ENCODE peak calls at places on chromosomes 4 and X, in five cellular contexts. One of them, this sample, is unnamed.

GRCh38 chrX:72394518-72395163 is 88.9 kb upstream of the CITED1 start:
- DNase-seq in H9: no peak
- DNase-seq in H1: no peak
- DNase-seq in trophoblast cell: peak; percentile 0
- DNase-seq in mesenchymal stem cell: peak; percentile 14
- DNase-seq in this sample: no peak

GRCh38 chr4:58502839-58503238 is 1392.7 kb upstream of the IGFBP7 start:
- DNase-seq in H9: no peak
- DNase-seq in H1: no peak
- DNase-seq in trophoblast cell: no peak
- DNase-seq in mesenchymal stem cell: no peak
- DNase-seq in this sample: no peak

GRCh38 chr4:52744588-52744987 is 6.6 kb downstream of the ERVMER34-1 start:
- DNase-seq in H9: no peak
- DNase-seq in H1: no peak
- DNase-seq in trophoblast cell: no peak
- DNase-seq in mesenchymal stem cell: no peak
- DNase-seq in this sample: no peak

GRCh38 chrX:16511776-16512400 is 138.1 kb upstream of the S100G start:
- DNase-seq in H9: no peak
- DNase-seq in H1: no peak
- DNase-seq in trophoblast cell: no peak
- DNase-seq in mesenchymal stem cell: no peak
- DNase-seq in this sample: no peak

GRCh38 chr4:137531951-137532868 is at the start of gene PCDH18:
- DNase-seq in H9: peak; percentile 91
- DNase-seq in H1: peak; percentile 54
- DNase-seq in trophoblast cell: no peak
- DNase-seq in mesenchymal stem cell: peak; percentile 97
- DNase-seq in this sample: peak; percentile 92

GRCh38 chr4:89298788-89299152 is 8.8 kb downstream of the GPRIN3 start:
- DNase-seq in H9: no peak
- DNase-seq in H1: no peak
- DNase-seq in trophoblast cell: no peak
- DNase-seq in mesenchymal stem cell: peak; percentile 43
- DNase-seq in this sample: no peak

GRCh38 chrX:93673869-93674271 is at the start of gene FAM133A:
- DNase-seq in H9: no peak
- DNase-seq in H1: no peak
- DNase-seq in trophoblast cell: no peak
- DNase-seq in mesenchymal stem cell: peak; percentile 39
- DNase-seq in this sample: no peak

GRCh38 chr4:182507808-182508207 is 264.6 kb downstream of the TENM3 start:
- DNase-seq in H9: no peak
- DNase-seq in H1: no peak
- DNase-seq in trophoblast cell: no peak
- DNase-seq in mesenchymal stem cell: no peak
- DNase-seq in this sample: no peak

DNA sequence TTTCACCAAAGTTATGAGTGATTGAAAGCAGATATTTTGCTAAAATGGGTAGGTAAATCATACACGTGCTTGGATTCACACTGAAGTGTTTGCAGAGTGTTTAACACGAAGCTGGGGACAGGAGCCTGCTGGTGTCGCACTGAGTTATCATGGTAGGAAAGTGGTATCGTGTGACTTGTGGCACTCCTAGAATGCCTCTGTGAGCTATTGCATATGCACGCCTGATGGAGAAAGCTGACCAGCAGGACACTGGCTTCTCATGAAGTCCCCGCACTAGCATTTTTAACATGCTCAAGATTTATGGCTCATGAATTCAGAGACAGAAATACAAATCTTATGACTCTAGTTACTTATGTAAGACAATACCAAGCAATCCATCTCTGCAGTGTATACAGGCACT is 19.7 kb downstream of the VCX3B start:
- DNase-seq in H9: no peak
- DNase-seq in H1: no peak
- DNase-seq in trophoblast cell: peak; percentile 76
- DNase-seq in mesenchymal stem cell: no peak
- DNase-seq in this sample: no peak
- H2BK12ac ChIP-seq in H9: no peak overlapping the region
- H2BK12ac ChIP-seq in H1: no peak overlapping the region
- H2BK12ac ChIP-seq in trophoblast cell: no peak overlapping the region
- H2BK12ac ChIP-seq in mesenchymal stem cell: no peak overlapping the region
- H2BK12ac ChIP-seq in this sample: no peak overlapping the region

GRCh38 chrX:13983734-13984133 is 46.0 kb downstream of the GEMIN8 start:
- DNase-seq in H9: no peak
- DNase-seq in H1: no peak
- DNase-seq in trophoblast cell: no peak
- DNase-seq in mesenchymal stem cell: no peak
- DNase-seq in this sample: no peak
- H3K4me2 ChIP-seq in H9: no peak overlapping the region
- H3K4me2 ChIP-seq in H1: no peak overlapping the region
- H3K4me2 ChIP-seq in trophoblast cell: no peak overlapping the region
- H3K4me2 ChIP-seq in mesenchymal stem cell: no peak overlapping the region
- H3K4me2 ChIP-seq in this sample: no peak overlapping the region

DNA sequence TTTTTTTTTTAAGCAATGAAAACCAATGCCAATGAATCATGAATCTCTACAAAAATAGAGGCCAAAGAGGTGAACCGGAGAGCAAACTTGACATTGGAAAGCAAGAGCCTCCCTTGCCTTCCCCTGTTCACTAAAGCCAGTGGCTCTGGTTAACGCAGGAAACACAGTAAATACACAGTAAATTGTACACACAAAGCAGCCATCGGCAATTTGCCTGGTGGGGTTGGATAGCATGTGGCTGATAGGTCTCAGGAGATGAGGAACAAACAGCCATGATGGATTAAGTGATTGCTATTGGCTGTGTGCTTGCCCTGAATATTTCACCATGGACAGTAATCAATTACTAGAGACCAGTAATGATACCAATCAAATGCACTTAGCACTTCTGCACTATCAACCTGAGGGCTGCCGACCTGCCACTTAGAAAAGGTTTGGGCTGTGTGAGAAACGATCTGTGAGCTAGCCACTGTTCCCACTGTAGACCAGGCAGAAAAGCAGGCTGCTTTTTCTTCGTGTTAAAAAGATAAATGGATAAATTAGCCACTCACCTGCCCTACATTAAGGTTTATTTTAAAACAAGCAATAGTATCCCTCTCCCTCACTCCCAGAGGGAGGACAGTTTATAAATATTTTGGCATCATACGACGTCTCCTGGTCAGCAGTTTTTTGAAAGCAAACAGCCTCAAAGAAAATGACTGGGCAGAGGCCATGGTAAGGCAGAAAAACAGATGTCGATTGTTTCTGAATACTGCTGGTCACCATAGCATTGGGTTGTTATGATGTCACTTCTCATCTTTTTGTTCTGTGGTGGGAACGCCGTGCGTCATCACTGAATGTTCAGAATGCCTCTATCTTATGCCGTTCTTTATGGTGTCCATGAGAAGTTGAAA is 167.1 kb downstream of the MAML3 start:
- DNase-seq in H9: no peak
- DNase-seq in H1: no peak
- DNase-seq in trophoblast cell: peak; percentile 49
- DNase-seq in mesenchymal stem cell: no peak
- DNase-seq in this sample: no peak
- H3K27ac ChIP-seq in H9: no peak overlapping the region
- H3K27ac ChIP-seq in H1: no peak overlapping the region
- H3K27ac ChIP-seq in trophoblast cell: no peak overlapping the region
- H3K27ac ChIP-seq in mesenchymal stem cell: no peak overlapping the region
- H3K27ac ChIP-seq in this sample: no peak overlapping the region

DNA sequence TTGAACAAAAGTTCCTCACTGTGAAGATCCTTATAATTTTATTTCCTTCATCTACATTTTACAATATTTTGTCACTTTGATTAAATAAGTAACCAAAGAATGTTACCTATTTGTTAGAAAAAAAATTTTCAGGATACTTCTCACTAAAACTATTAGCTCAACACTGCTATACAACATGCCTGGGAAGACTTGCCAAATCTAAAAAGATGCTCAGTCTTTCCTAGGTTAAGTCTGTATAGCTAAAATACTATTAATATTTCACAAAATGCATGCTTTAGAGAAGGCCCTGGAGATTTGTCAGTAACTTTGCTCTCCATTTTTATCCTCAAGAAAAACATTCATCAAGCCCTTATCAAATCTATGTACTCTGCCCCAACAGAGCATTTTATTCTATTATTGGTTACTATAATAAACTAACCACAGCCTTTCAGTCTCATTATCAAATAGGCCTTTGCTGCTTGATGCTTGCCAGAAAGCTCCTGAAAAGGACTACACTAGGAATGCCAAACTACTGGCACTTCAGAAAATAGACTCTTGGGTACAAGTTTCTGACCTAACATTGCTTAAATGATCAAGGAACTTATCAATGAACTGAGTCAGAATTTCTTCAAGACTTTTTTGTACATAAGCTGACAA is 17.7 kb downstream of the NEK1 start:
- DNase-seq in H9: no peak
- DNase-seq in H1: no peak
- DNase-seq in trophoblast cell: no peak
- DNase-seq in mesenchymal stem cell: no peak
- DNase-seq in this sample: no peak
- H2BK12ac ChIP-seq in H9: no peak overlapping the region
- H2BK12ac ChIP-seq in H1: no peak overlapping the region
- H2BK12ac ChIP-seq in trophoblast cell: no peak overlapping the region
- H2BK12ac ChIP-seq in mesenchymal stem cell: no peak overlapping the region
- H2BK12ac ChIP-seq in this sample: no peak overlapping the region

DNA sequence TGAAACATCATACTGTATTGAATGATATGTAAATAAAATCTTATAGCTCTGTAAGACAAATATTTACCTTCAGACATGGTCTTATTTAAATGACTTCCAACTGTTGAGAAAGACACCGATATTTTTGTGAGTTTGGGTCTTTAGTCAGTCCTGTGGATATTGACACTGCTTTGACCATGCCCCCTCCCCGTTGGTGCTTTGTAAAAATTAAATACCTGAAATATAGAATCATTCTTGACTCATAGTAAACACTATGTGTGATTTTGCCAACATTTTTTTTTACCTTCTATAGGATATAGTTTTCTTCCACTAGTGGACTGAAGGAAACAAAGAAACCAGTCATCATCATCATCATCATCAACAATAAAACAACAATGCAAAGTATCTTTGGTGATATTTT is 114.3 kb upstream of the HS3ST1 start:
- DNase-seq in H9: no peak
- DNase-seq in H1: no peak
- DNase-seq in trophoblast cell: no peak
- DNase-seq in mesenchymal stem cell: no peak
- DNase-seq in this sample: no peak
- H3K4me2 ChIP-seq in H9: no peak overlapping the region
- H3K4me2 ChIP-seq in H1: no peak overlapping the region
- H3K4me2 ChIP-seq in trophoblast cell: no peak overlapping the region
- H3K4me2 ChIP-seq in mesenchymal stem cell: no peak overlapping the region
- H3K4me2 ChIP-seq in this sample: no peak overlapping the region

GRCh38 chr4:56907489-56908205 is at the start of gene REST:
- DNase-seq in H9: peak; percentile 97
- DNase-seq in H1: peak; percentile 95
- DNase-seq in trophoblast cell: peak; percentile 49
- DNase-seq in mesenchymal stem cell: peak; percentile 70
- DNase-seq in this sample: peak; percentile 83
- H3K27ac ChIP-seq in H9: no peak within 1 kb of the TSS
- H3K27ac ChIP-seq in H1: peak within 1 kb of the TSS; percentile 88
- H3K27ac ChIP-seq in trophoblast cell: peak within 1 kb of the TSS; percentile 99
- H3K27ac ChIP-seq in mesenchymal stem cell: peak within 1 kb of the TSS; percentile 79
- H3K27ac ChIP-seq in this sample: peak within 1 kb of the TSS; percentile 87

DNA sequence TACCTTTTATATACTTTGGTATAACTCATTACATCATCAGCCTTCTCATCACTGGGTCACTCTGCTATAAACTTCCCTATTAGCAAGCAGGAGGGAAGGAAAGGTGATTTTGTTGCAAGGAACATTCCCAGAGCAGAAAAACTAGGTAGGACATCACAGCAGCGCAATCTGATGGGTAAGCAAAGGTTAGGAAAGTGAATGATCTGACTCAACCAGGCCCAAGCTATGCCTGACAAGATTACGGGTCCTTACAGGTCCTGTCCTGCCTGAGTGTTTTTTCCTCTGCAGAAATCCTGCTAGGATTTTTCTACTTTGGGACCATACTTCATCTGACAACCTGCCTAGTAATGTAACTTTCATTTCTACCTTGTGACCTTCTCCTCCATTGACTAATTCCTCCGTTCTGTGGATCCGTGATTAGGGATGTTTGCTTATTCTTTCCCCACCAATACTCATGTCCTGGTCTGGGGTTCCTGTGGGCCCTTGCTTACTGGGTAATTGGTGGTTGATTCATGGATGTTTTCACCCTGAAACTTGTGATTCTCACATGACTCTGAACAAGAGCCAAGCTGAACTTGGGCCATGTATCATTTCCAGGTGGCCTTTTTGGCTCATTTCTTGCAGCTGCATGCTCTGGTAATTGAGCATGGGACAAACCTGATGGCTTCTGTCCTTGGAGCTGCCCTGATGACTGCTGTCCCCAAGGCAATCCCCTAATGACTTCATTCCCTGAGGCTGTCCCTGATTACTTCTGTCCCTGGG is 111.9 kb upstream of the KIT start:
- DNase-seq in H9: no peak
- DNase-seq in H1: no peak
- DNase-seq in trophoblast cell: no peak
- DNase-seq in mesenchymal stem cell: no peak
- DNase-seq in this sample: no peak
- H2BK12ac ChIP-seq in H9: no peak overlapping the region
- H2BK12ac ChIP-seq in H1: no peak overlapping the region
- H2BK12ac ChIP-seq in trophoblast cell: no peak overlapping the region
- H2BK12ac ChIP-seq in mesenchymal stem cell: no peak overlapping the region
- H2BK12ac ChIP-seq in this sample: no peak overlapping the region

DNA sequence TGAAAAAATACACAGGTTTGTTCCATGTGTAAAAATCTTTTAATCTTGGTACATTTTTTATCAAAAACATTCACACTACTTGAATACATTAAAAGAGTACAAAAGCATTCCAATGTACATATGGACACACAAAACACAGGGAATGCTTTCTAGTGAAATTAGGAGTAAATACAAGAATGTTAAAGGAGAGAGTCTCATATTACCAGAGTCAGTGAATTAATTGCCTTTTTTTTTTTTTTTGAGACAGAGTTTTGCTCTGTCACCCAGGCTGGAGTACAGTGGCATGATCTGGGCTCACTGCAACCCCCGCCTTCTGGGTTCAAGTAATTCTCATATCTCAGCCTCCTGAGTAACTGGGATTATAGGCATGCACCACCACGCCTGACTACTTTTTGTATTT is 17.0 kb downstream of the XIAP start:
- DNase-seq in H9: no peak
- DNase-seq in H1: no peak
- DNase-seq in trophoblast cell: no peak
- DNase-seq in mesenchymal stem cell: no peak
- DNase-seq in this sample: no peak
- H3K4me2 ChIP-seq in H9: no peak overlapping the region
- H3K4me2 ChIP-seq in H1: no peak overlapping the region
- H3K4me2 ChIP-seq in trophoblast cell: no peak overlapping the region
- H3K4me2 ChIP-seq in mesenchymal stem cell: no peak overlapping the region
- H3K4me2 ChIP-seq in this sample: no peak overlapping the region

DNA sequence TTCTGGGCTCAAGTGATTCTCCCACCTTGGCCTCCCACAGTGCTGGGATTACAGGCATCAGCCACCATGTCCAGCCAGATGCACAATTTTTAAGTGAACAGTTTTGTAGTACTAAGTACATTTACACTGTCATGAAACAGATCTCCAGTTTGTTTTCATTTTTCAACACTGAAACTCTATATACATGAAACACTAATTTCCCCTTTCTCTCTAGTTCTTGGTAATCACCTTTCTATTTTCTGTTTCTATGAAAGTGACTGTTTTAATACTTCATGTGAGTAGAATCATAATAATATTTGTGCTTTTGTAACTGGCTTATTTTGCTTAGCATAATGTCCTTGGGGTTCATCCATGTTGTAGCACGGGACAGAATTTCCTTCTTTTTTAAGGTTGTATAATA is 237.4 kb downstream of the CAMK2D start:
- DNase-seq in H9: no peak
- DNase-seq in H1: no peak
- DNase-seq in trophoblast cell: no peak
- DNase-seq in mesenchymal stem cell: no peak
- DNase-seq in this sample: no peak
- H3K27ac ChIP-seq in H9: no peak overlapping the region
- H3K27ac ChIP-seq in H1: no peak overlapping the region
- H3K27ac ChIP-seq in trophoblast cell: no peak overlapping the region
- H3K27ac ChIP-seq in mesenchymal stem cell: no peak overlapping the region
- H3K27ac ChIP-seq in this sample: no peak overlapping the region

This sample was measured in neuronal stem cell.